ENCODE peak calls at places on chromosome 2, in five cellular contexts. L is T-helper 17 cell; B is HT-29; C is activated naive CD4-positive, alpha-beta T cell treated with anti-CD3 and anti-CD28 coated beads, Interleukin-2, amount 10 ng/mL, durations not matched to agents 7 days and 5 days; U is NAMALWA. I is an unnamed sample.

GRCh38 chr2:197378494-197378972 is 56.3 kb downstream of the SF3B1 start:
- DNase-seq in L (peak; percentile 27), B (peak; percentile 69), C (peak; percentile 71), U (peak; percentile 71), I (no peak)

GRCh38 chr2:238415036-238415764 is 11.5 kb upstream of the ASB1 start:
- DNase-seq in L (no peak), B (no peak), C (no peak), U (no peak), I (no peak)

GRCh38 chr2:216362730-216363129 is 9.6 kb downstream of the MARCHF4 start:
- DNase-seq in L (no peak), B (no peak), C (no peak), U (no peak), I (no peak)

GRCh38 chr2:207239222-207239674 is 73.5 kb upstream of the KLF7 start:
- DNase-seq in L (no peak), B (no peak), C (no peak), U (no peak), I (peak; percentile 77)

GRCh38 chr2:26847663-26848335 is at the start of gene DPYSL5:
- DNase-seq in L (peak; percentile 14), B (no peak), C (peak; percentile 40), U (no peak), I (no peak)

GRCh38 chr2:44549099-44549471 is 187.3 kb downstream of the CAMKMT start:
- DNase-seq in L (no peak), B (peak; percentile 9), C (no peak), U (no peak), I (no peak)

GRCh38 chr2:7692657-7693161 is 775.5 kb downstream of the RNF144A start:
- DNase-seq in L (no peak), B (no peak), C (no peak), U (no peak), I (peak; percentile 4)

GRCh38 chr2:230886641-230887040 is 21.9 kb downstream of the ITM2C start:
- DNase-seq in L (no peak), B (no peak), C (peak; percentile 17), U (no peak), I (no peak)

GRCh38 chr2:10457846-10458563 is 9.9 kb upstream of the ODC1 start:
- DNase-seq in L (no peak), B (peak; percentile 82), C (no peak), U (no peak), I (no peak)

GRCh38 chr2:233656443-233656842 is 15.3 kb upstream of the UGT1A9 start:
- DNase-seq in L (no peak), B (no peak), C (no peak), U (no peak), I (no peak)

GRCh38 chr2:162297925-162298552 is 20.4 kb downstream of the IFIH1 start:
- DNase-seq in L (no peak), B (peak; percentile 84), C (peak; percentile 71), U (peak; percentile 89), I (peak; percentile 47)

GRCh38 chr2:70895998-70896764 is 39.5 kb upstream of the ATP6V1B1 start:
- DNase-seq in L (no peak), B (no peak), C (no peak), U (no peak), I (no peak)

GRCh38 chr2:100309973-100310719 is 12.2 kb downstream of the LONRF2 start:
- DNase-seq in L (no peak), B (no peak), C (no peak), U (no peak), I (no peak)

GRCh38 chr2:190853659-190854386 is 26.8 kb upstream of the GLS start:
- DNase-seq in L (no peak), B (no peak), C (no peak), U (no peak), I (no peak)

GRCh38 chr2:203532957-203533695 is 2.0 kb downstream of the RAPH1 start:
- DNase-seq in L (no peak), B (no peak), C (no peak), U (no peak), I (no peak)

GRCh38 chr2:53422979-53423378 is 344.6 kb upstream of the CHAC2 start:
- DNase-seq in L (no peak), B (peak; percentile 47), C (peak; percentile 27), U (peak; percentile 69), I (no peak)

GRCh38 chr2:3606370-3607124 is 11.6 kb downstream of the COLEC11 start:
- DNase-seq in L (no peak), B (no peak), C (no peak), U (no peak), I (no peak)

GRCh38 chr2:1767939-1768691 is 23.8 kb upstream of the PXDN start:
- DNase-seq in L (no peak), B (no peak), C (no peak), U (no peak), I (no peak)

GRCh38 chr2:216768908-216769401 is 73.6 kb upstream of the IGFBP5 start:
- DNase-seq in L (no peak), B (no peak), C (no peak), U (no peak), I (no peak)

GRCh38 chr2:1286929-1287328 is 126.3 kb upstream of the TPO start:
- DNase-seq in L (no peak), B (no peak), C (no peak), U (no peak), I (no peak)

GRCh38 chr2:172328103-172328835 is 99.1 kb upstream of the ITGA6 start:
- DNase-seq in L (no peak), B (no peak), C (no peak), U (no peak), I (no peak)

GRCh38 chr2:230658877-230659652 is 53.6 kb upstream of the CAB39 start:
- DNase-seq in L (no peak), B (no peak), C (peak; percentile 87), U (no peak), I (no peak)

GRCh38 chr2:43086451-43087221 is 139.8 kb downstream of the ZFP36L2 start:
- DNase-seq in L (no peak), B (peak; percentile 80), C (no peak), U (no peak), I (peak; percentile 74)

GRCh38 chr2:200159366-200159720 is 147.2 kb upstream of the SPATS2L start:
- DNase-seq in L (no peak), B (no peak), C (no peak), U (no peak), I (no peak)

GRCh38 chr2:62570861-62571698 is 65.1 kb upstream of the TMEM17 start:
- DNase-seq in L (no peak), B (peak; percentile 53), C (no peak), U (no peak), I (no peak)

GRCh38 chr2:23859983-23860382 is 66.9 kb downstream of the ATAD2B start:
- DNase-seq in L (no peak), B (no peak), C (no peak), U (no peak), I (no peak)

GRCh38 chr2:222413295-222413911 is 10.9 kb upstream of the SGPP2 start:
- DNase-seq in L (no peak), B (no peak), C (no peak), U (no peak), I (no peak)

GRCh38 chr2:196112408-196113039 is 43.9 kb upstream of the DNAH7 start:
- DNase-seq in L (no peak), B (peak; percentile 13), C (no peak), U (no peak), I (no peak)

I was measured in thoracic aorta.